ENCODE peak calls at places on chromosomes 4 and X, in six cellular contexts. U, Z, P, Y, D and L are unnamed samples.

GRCh38 chrX:106718709-106719108 is 7.8 kb upstream of the RNF128 start:
- DNase-seq in D (no peak), Z (no peak), Y (no peak), U (no peak), P (no peak), L (no peak)

GRCh38 chr4:104451573-104451972 is 43.1 kb downstream of the CXXC4 start:
- DNase-seq in D (no peak), U (peak), Z (peak), P (no peak), Y (no peak), L (no peak)

GRCh38 chr4:38078590-38079381 is 118.6 kb downstream of the PTTG2 start:
- DNase-seq in D (no peak), U (no peak), Z (peak), Y (no peak), P (no peak), L (no peak)

GRCh38 chr4:55123791-55124190 is 1.6 kb downstream of the KDR start:
- DNase-seq in P (no peak), Y (no peak), U (no peak), Z (no peak), D (no peak), L (no peak)

GRCh38 chr4:136281889-136282288 is 1250.4 kb downstream of the PCDH18 start:
- DNase-seq in Z (no peak), D (no peak), U (no peak), P (no peak), Y (no peak), L (no peak)

GRCh38 chr4:140995058-140995457 is 138.2 kb downstream of the RNF150 start:
- DNase-seq in Y (peak), Z (peak), D (no peak), P (no peak), U (no peak), L (no peak)

GRCh38 chr4:97589481-97590196 is 553.6 kb downstream of the STPG2 start:
- DNase-seq in Y (no peak), D (no peak), P (no peak), U (no peak), Z (no peak), L (no peak)

GRCh38 chr4:128006592-128006991 is 41.4 kb downstream of the ABHD18 start:
- DNase-seq in Y (no peak), U (no peak), Z (peak), P (no peak), D (no peak), L (no peak)

GRCh38 chr4:48801739-48802138 is 21.7 kb upstream of the FRYL start:
- DNase-seq in P (no peak), U (no peak), Z (no peak), D (no peak), Y (peak), L (no peak)

GRCh38 chrX:149631293-149632165 is at the start of gene TMEM185A:
- DNase-seq in U (peak), P (peak), Y (peak), D (peak), Z (peak), L (peak)

GRCh38 chr4:40572692-40573287 is 56.9 kb downstream of the RBM47 start:
- DNase-seq in D (no peak), Z (no peak), Y (no peak), P (no peak), U (no peak), L (no peak)

GRCh38 chr4:103075435-103075893 is 1.1 kb downstream of the SLC9B2 start:
- DNase-seq in Z (peak), U (peak), Y (no peak), D (no peak), P (no peak), L (no peak)

GRCh38 chr4:123661080-123661737 is 264.6 kb downstream of the SPRY1 start:
- DNase-seq in Y (no peak), U (peak), D (no peak), Z (peak), P (no peak), L (no peak)

GRCh38 chr4:123659262-123659661 is 262.7 kb downstream of the SPRY1 start:
- DNase-seq in D (no peak), U (no peak), P (no peak), Y (no peak), Z (no peak), L (no peak)

GRCh38 chr4:123662827-123663226 is 266.2 kb downstream of the SPRY1 start:
- DNase-seq in D (no peak), Z (no peak), P (no peak), Y (no peak), U (no peak), L (no peak)

GRCh38 chr4:123659759-123660158 is 263.2 kb downstream of the SPRY1 start:
- DNase-seq in U (peak), P (no peak), D (no peak), Z (peak), Y (no peak), L (no peak)
- TF ChIP-seq CTCF in U (peak), P (no peak), D (no peak), Z (peak), Y (peak), L (no peak)

GRCh38 chr4:53592686-53593641 is 1.7 kb upstream of the LNX1 start:
- DNase-seq in Z (peak), P (peak), D (no peak), U (no peak), Y (peak), L (peak)

GRCh38 chr4:53589511-53589910 is 1.8 kb downstream of the LNX1 start:
- DNase-seq in U (no peak), Z (no peak), P (no peak), Y (no peak), D (no peak), L (no peak)

GRCh38 chr4:53592128-53592527 is 842 bp upstream of the LNX1 start:
- DNase-seq in U (no peak), D (no peak), Z (no peak), P (no peak), Y (no peak), L (no peak)

GRCh38 chr4:53593765-53594164 is 2.5 kb upstream of the LNX1 start:
- DNase-seq in D (no peak), Y (no peak), P (no peak), Z (no peak), U (no peak), L (no peak)

GRCh38 chr4:53591372-53591892 is at the start of gene LNX1:
- DNase-seq in P (no peak), D (no peak), Y (no peak), Z (no peak), U (peak), L (no peak)
- TF ChIP-seq CTCF in P (no peak), D (no peak), Y (no peak), Z (no peak), U (no peak), L (no peak)

GRCh38 chr4:143248827-143249226 is 64.1 kb downstream of the USP38 start:
- DNase-seq in P (no peak), Y (no peak), D (no peak), Z (no peak), U (no peak), L (no peak)
- TF ChIP-seq CTCF in P (no peak), Y (no peak), D (no peak), Z (no peak), U (no peak), L (no peak)

GRCh38 chrX:65528705-65529340 is 5.8 kb downstream of the LAS1L start:
- DNase-seq in Z (peak), Y (peak), D (peak), U (peak), P (peak), L (peak)
- TF ChIP-seq CTCF in Z (peak), Y (peak), D (peak), U (peak), P (peak), L (peak)

DNA sequence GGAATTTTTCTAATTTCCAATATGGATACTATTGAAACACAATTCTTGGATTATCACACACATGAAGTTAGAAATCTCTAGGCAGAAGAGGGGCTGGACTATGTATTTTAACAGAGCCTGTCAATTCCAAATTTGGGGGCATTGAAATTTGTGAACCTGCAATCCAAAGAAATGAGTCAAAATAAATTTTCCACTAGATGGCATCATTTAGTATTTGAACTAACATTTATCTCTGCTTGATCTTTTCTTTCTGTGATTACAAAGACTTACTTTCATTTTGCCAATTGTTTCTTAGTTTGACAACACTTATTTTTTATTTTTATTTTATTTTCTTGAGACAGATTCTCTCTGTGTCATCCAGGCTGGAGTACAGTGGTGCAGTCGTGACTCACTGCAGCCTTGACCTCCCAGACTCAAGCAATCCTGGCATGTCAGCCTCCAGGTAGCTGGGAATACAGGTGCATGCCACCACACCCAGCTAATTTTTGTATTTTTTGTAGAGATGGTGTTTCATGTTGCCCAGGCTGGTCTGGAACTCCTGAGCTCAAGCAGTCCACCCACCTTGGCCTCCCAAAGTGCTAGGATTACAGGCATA is 2.7 kb upstream of the PYURF start:
- DNase-seq in Z (no peak), D (no peak), U (peak), P (no peak), Y (no peak), L (no peak)
- TF ChIP-seq CTCF in Z (peak), D (no peak), U (peak), P (no peak), Y (peak), L (no peak)

GRCh38 chrX:131827935-131828334 is 195.2 kb upstream of the STK26 start:
- DNase-seq in P (no peak), D (no peak), Z (peak), Y (no peak), U (peak), L (peak)
- TF ChIP-seq CTCF in P (no peak), D (no peak), Z (no peak), Y (peak), U (peak), L (no peak)